ENCODE peak calls at places on chromosomes 16 and 17, in five cellular contexts. T is GM12878, P is prostate gland, D is testis, J is lung. X is an unnamed sample.

GRCh38 chr17:59565959-59566324 is 532 bp downstream of the DHX40 start:
- DNase-seq in T (no peak), P (peak; percentile 15), D (peak; percentile 86), J (peak; percentile 60), X (peak; percentile 86)

GRCh38 chr16:5634781-5635180 is 537.2 kb upstream of the EEF2KMT start:
- DNase-seq in T (no peak), P (no peak), D (peak; percentile 29), J (no peak), X (no peak)

GRCh38 chr16:27859020-27859419 is 204.5 kb downstream of the GSG1L start:
- DNase-seq in T (no peak), P (no peak), D (no peak), J (no peak), X (no peak)

GRCh38 chr16:51374790-51375189 is 223.7 kb upstream of the SALL1 start:
- DNase-seq in T (no peak), P (no peak), D (no peak), J (no peak), X (no peak)

GRCh38 chr17:49101054-49101534 is 31.5 kb upstream of the B4GALNT2 start:
- DNase-seq in T (no peak), P (peak; percentile 34), D (no peak), J (peak; percentile 45), X (no peak)

GRCh38 chr17:43457362-43457692 is 26.4 kb upstream of the DHX8 start:
- DNase-seq in T (no peak), P (no peak), D (no peak), J (no peak), X (no peak)

GRCh38 chr17:58520843-58521430 is 6.5 kb upstream of the MTMR4 start:
- DNase-seq in T (no peak), P (no peak), D (no peak), J (no peak), X (no peak)

GRCh38 chr17:28613916-28614315 is at the start of gene RSKR:
- DNase-seq in T (no peak), P (no peak), D (no peak), J (no peak), X (no peak)

GRCh38 chr17:45687594-45687993 is 96.5 kb upstream of the CRHR1 start:
- DNase-seq in T (no peak), P (no peak), D (no peak), J (no peak), X (no peak)

GRCh38 chr17:676965-677364 is 37.7 kb downstream of the VPS53 start:
- DNase-seq in T (no peak), P (no peak), D (no peak), J (no peak), X (no peak)

GRCh38 chr17:29618272-29619065 is 4.2 kb downstream of the CORO6 start:
- DNase-seq in T (no peak), P (no peak), D (no peak), J (no peak), X (no peak)

GRCh38 chr17:68514809-68515208 is 2.6 kb downstream of the PRKAR1A start:
- DNase-seq in T (no peak), P (no peak), D (no peak), J (no peak), X (no peak)

DNA sequence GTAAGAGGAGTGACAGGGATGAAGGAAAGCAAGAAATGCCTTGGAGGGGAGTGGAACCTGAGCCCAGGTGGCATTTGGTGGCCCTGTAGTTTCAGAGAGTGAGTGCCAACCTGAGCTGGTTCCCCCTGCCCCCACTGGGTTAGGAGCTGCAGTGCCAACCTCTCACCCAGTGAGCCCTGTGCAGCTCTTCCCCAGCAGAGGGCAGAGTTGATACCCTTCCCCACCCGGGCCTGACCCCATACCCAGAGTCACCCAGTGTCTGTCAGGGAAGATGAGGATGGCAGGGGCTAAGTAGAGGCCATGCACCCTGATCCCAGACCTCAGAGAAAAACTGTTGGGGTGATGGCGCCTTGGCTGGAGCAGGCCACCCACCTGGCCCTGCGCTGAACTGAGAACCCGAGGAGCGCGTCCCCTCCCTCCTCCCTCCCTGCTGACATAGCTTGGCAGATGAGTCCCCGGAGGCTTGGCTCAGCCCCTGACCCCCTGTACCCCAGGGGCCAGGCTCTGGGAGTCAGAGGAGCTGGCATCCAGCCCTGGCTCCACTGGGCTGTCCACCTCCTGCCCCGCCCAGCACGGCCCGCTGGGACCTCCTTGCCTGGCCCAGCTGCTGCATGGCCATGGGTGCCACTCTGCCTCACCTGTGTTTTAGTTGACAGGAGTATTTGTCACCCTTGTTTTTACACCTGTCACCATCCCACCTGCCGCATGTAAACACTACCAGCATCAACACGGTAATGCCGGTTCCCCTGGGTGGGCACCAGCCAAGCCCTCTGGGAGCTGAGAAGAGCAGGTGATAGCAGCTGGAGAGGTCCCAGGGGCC is 113.9 kb downstream of the AMFR start:
- DNase-seq in T (no peak), P (no peak), D (no peak), J (no peak), X (no peak)
- TF ChIP-seq CTCF in T (no peak), P (no peak), D (no peak), J (no peak), X (no peak)

DNA sequence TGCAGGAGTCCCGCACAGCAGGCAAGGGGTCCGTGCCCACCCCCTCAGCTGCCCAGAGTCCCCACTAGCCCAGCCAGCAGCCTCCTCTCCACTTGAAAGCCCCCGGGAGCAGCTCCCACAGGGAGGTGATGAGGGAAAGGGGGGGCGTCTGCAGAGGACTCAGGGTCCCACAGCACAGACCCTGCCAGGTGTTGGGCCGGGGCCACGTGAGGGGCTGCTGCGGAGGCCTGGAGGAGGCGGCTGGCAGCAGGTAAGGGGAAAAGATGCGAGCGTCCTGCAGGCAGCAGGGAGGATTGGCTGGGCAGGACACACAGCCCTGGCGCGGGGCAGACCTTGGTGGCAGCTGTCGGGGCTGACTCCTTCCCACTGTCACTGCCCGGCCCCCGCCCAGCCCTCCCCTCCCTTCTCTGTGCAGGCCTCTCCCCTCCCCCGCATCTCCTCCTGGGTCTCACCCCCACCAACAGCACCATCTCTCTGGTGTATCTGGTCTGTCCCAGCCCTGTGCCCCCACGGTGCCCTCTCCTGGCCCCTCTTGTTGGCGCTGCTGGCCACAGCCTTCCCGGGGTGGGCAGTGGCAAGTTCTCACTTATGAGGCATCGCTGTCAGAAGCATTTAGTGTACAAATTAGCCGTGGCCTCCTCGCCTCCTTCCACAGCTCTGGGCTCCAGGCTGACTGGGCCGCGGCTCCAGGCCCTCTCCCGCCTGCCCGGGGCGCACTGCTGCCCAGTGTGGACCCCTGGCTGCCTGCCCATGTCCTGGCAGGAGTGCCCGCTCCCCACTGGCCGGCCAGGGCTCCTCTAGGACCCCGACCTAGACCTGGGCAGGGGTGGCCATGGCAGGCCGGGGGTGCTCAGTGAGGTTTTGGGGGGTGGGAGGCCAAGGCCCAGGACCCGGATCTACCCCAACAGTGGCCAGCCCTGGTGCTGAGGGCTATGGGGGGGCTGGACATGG is 4.4 kb upstream of the PRR35 start:
- DNase-seq in T (no peak), P (no peak), D (no peak), J (no peak), X (no peak)
- TF ChIP-seq CTCF in T (no peak), P (no peak), D (no peak), J (no peak), X (no peak)

DNA sequence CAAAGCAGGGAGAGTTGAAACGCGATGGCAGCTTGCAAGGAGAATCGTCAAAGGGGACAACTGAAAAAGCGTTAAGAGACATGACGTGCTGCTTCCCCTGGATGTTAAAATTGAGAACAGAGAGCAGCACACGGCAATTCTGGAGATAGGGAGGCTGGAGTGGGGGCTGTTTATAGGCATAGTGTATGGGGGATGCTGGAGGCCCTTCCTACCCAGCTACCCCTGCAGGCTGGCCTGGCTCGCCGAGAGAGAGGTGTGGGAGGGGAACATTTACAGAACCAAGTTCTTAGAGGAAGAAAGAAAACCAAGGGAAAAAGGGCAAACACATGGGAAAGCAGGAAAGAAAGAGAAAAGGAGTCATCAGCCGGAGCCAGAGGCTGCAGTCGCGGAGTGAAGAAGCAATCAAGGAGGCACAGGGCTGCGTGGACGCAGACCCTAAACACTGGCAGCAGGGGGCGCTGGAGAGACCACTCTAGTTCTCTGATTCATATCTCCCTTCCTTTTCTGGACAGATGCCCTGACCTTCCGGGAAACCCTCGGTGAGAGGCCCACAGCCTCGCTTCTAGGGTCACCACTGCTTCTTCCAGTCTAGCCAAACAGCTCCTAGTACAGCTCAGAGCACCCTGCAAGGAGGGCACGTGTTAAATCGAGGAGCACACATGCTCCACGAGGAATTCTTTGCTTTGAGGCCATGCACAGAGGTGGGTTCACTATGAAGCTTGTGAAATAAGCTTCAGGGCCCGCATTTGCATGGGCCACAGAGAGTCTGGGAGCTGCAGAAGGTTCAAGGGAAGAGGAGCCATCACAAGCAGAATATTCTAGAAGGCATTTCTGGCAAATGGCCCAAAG is 55.6 kb downstream of the MYH13 start:
- DNase-seq in T (no peak), P (peak; percentile 33), D (peak; percentile 90), J (peak; percentile 70), X (no peak)
- TF ChIP-seq CTCF in T (peak; percentile 28), P (peak; percentile 55), D (peak; percentile 26), J (peak; percentile 21), X (peak; percentile 38)

DNA sequence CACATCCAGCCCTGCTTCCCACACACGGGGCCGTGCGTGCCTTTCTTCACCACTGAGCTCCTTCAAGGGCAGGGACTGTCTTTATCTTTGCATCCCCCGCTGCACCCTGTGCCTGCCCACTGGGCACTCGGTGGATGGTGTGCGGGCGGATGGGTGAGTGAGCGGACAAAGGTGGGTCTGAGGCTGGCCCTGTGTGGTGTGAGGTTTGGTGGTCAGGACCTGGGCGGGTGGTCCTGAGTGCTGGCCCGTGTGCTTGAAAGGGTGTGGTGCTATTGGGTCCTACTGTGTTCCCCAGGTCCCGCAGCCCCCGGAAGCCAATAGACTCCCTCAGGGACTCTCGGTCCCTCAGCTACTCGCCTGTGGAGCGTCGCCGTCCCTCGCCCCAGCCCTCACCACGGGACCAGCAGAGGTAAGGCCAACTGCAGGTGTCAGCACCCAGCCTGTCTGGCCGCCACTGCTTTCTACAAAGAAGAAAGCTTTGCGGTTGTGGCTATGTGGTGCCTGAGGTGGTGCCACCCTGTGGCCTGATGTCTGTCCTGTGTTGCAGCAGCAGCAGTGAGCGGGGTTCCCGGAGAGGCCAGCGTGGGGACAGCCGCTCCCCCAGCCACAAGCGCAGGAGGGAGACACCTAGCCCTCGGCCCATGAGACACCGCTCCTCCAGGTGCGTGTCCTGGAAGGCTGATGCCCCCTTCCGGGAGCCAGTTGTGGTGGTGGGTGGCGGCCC is 6.9 kb downstream of the ELOB start:
- DNase-seq in T (no peak), P (no peak), D (peak; percentile 55), J (no peak), X (no peak)
- TF ChIP-seq CTCF in T (peak; percentile 9), P (no peak), D (no peak), J (no peak), X (no peak)

GRCh38 chr16:75305364-75306101 is 54.1 kb upstream of the BCAR1 start:
- DNase-seq in T (peak; percentile 71), P (peak; percentile 90), D (peak; percentile 72), J (peak; percentile 72), X (peak; percentile 85)
- TF ChIP-seq CTCF in T (no peak), P (no peak), D (no peak), J (no peak), X (peak; percentile 29)

GRCh38 chr16:30377812-30378235 is 3.2 kb downstream of the MYL11 start:
- DNase-seq in T (peak; percentile 55), P (peak; percentile 91), D (peak; percentile 95), J (peak; percentile 96), X (no peak)

GRCh38 chr16:30377050-30377811 is 2.6 kb downstream of the MYL11 start:
- DNase-seq in T (no peak), P (no peak), D (no peak), J (no peak), X (no peak)

GRCh38 chr16:30380072-30380471 is 2.3 kb downstream of the SEPTIN1 start:
- DNase-seq in T (no peak), P (no peak), D (no peak), J (no peak), X (no peak)

GRCh38 chr16:30379165-30379783 is 3.1 kb downstream of the SEPTIN1 start:
- DNase-seq in T (no peak), P (no peak), D (no peak), J (no peak), X (no peak)

GRCh38 chr16:30378236-30379164 is 3.9 kb downstream of the SEPTIN1 start:
- DNase-seq in T (peak; percentile 81), P (peak; percentile 99), D (peak; percentile 99), J (peak; percentile 99), X (peak; percentile 100)
- TF ChIP-seq CTCF in T (no peak), P (no peak), D (no peak), J (no peak), X (peak; percentile 32)

GRCh38 chr16:67807148-67807682 is 526 bp downstream of the TSNAXIP1 start:
- DNase-seq in T (no peak), P (no peak), D (no peak), J (no peak), X (no peak)
- TF ChIP-seq CTCF in T (no peak), P (no peak), D (no peak), J (no peak), X (no peak)